ENCODE peak calls at places on chromosomes 4 and X, in six cellular contexts. Q, A, V, P, O and U are unnamed samples.

GRCh38 chr4:173958445-173958844 is 325.0 kb downstream of the FBXO8 start:
- DNase-seq in Q (no peak), A (no peak), V (no peak), P (no peak), O (peak; percentile 4), U (no peak)

GRCh38 chr4:25144870-25145481 is 15.3 kb downstream of the SEPSECS start:
- DNase-seq in Q (peak; percentile 28), A (no peak), V (peak; percentile 41), P (no peak), O (peak; percentile 43), U (no peak)

GRCh38 chr4:149145803-149146202 is 669.8 kb downstream of the IQCM start:
- DNase-seq in Q (no peak), A (no peak), V (no peak), P (no peak), O (peak; percentile 24), U (no peak)

GRCh38 chr4:111693754-111694153 is 451.5 kb upstream of the FAM241A start:
- DNase-seq in Q (no peak), A (no peak), V (no peak), P (no peak), O (no peak), U (no peak)

GRCh38 chrX:54248309-54248708 is 65.3 kb upstream of the FAM120C start:
- DNase-seq in Q (peak; percentile 15), A (no peak), V (peak; percentile 33), P (no peak), O (peak; percentile 20), U (no peak)

GRCh38 chr4:5712931-5713330 is 1.9 kb downstream of the EVC start:
- DNase-seq in Q (no peak), A (no peak), V (no peak), P (no peak), O (no peak), U (no peak)

GRCh38 chr4:119744580-119744979 is 116.0 kb upstream of the PDE5A start:
- DNase-seq in Q (no peak), A (no peak), V (no peak), P (no peak), O (no peak), U (no peak)

GRCh38 chrX:68462653-68463052 is 29.4 kb upstream of the OPHN1 start:
- DNase-seq in Q (no peak), A (no peak), V (peak; percentile 19), P (peak; percentile 19), O (peak; percentile 38), U (no peak)

GRCh38 chr4:73597594-73597993 is 22.6 kb downstream of the RASSF6 start:
- DNase-seq in Q (no peak), A (no peak), V (no peak), P (no peak), O (no peak), U (no peak)

GRCh38 chrX:11438767-11439166 is 145.6 kb downstream of the AMELX start:
- DNase-seq in Q (no peak), A (no peak), V (no peak), P (no peak), O (peak; percentile 65), U (no peak)

GRCh38 chrX:136768469-136769084 is 12.2 kb downstream of the ARHGEF6 start:
- DNase-seq in Q (no peak), A (peak; percentile 32), V (peak; percentile 15), P (peak; percentile 77), O (peak; percentile 95), U (no peak)

GRCh38 chrX:109826954-109827708 is 94.1 kb upstream of the ACSL4 start:
- DNase-seq in Q (peak; percentile 21), A (no peak), V (peak; percentile 31), P (no peak), O (peak; percentile 55), U (no peak)

GRCh38 chr4:19776021-19776459 is 475.7 kb upstream of the SLIT2 start:
- DNase-seq in Q (peak; percentile 17), A (no peak), V (peak; percentile 8), P (no peak), O (peak; percentile 94), U (no peak)

GRCh38 chr4:143721317-143721716 is 20.8 kb upstream of the FREM3 start:
- DNase-seq in Q (no peak), A (no peak), V (no peak), P (no peak), O (no peak), U (no peak)

GRCh38 chr4:38128478-38129451 is 168.6 kb downstream of the PTTG2 start:
- DNase-seq in Q (no peak), A (peak; percentile 49), V (no peak), P (no peak), O (peak; percentile 79), U (no peak)

GRCh38 chrX:81336455-81337144 is 134.7 kb downstream of the SH3BGRL start:
- DNase-seq in Q (no peak), A (no peak), V (no peak), P (no peak), O (peak; percentile 24), U (no peak)

GRCh38 chr4:118335316-118335715 is 17.5 kb downstream of the PRSS12 start:
- DNase-seq in Q (no peak), A (no peak), V (no peak), P (no peak), O (no peak), U (no peak)

GRCh38 chrX:104565791-104566687 is at the start of gene IL1RAPL2:
- DNase-seq in Q (peak; percentile 38), A (peak; percentile 38), V (peak; percentile 66), P (no peak), O (peak; percentile 10), U (peak; percentile 18)

GRCh38 chr4:15197005-15197404 is 194.7 kb downstream of the CPEB2 start:
- DNase-seq in Q (peak; percentile 10), A (no peak), V (peak; percentile 35), P (no peak), O (peak; percentile 69), U (no peak)
- TF ChIP-seq CTCF in Q (peak; percentile 11), A (no peak), V (peak; percentile 44), P (no peak), O (peak; percentile 54), U (no peak)

GRCh38 chr4:680931-681645 is 6.7 kb downstream of the MYL5 start:
- DNase-seq in Q (no peak), A (peak; percentile 67), V (peak; percentile 80), P (peak; percentile 13), O (no peak), U (peak; percentile 60)

GRCh38 chr4:681736-682451 is 7.1 kb downstream of the SLC49A3 start:
- DNase-seq in Q (no peak), A (peak; percentile 88), V (peak; percentile 62), P (peak; percentile 10), O (no peak), U (peak; percentile 63)

GRCh38 chr4:679571-680083 is 5.3 kb downstream of the MYL5 start:
- DNase-seq in Q (no peak), A (no peak), V (no peak), P (no peak), O (no peak), U (no peak)

GRCh38 chr4:680091-680490 is 5.7 kb downstream of the MYL5 start:
- DNase-seq in Q (no peak), A (no peak), V (no peak), P (no peak), O (no peak), U (no peak)

GRCh38 chr4:680565-680930 is 6.2 kb downstream of the MYL5 start:
- DNase-seq in Q (no peak), A (no peak), V (no peak), P (no peak), O (no peak), U (peak; percentile 56)
- H3K4me3 ChIP-seq in Q (peak overlapping the region; percentile 53), A (peak overlapping the region; percentile 43), V (no peak overlapping the region), P (no peak overlapping the region), O (no peak overlapping the region), U (peak overlapping the region; percentile 63)

GRCh38 chrX:107199491-107199890 is 6.7 kb downstream of the NUP62CL start:
- DNase-seq in Q (no peak), A (no peak), V (no peak), P (no peak), O (no peak), U (no peak)

GRCh38 chrX:107197306-107197705 is 8.9 kb downstream of the NUP62CL start:
- DNase-seq in Q (no peak), A (no peak), V (no peak), P (no peak), O (no peak), U (no peak)
- TF ChIP-seq CTCF in Q (no peak), A (no peak), V (no peak), P (no peak), O (no peak), U (no peak)

DNA sequence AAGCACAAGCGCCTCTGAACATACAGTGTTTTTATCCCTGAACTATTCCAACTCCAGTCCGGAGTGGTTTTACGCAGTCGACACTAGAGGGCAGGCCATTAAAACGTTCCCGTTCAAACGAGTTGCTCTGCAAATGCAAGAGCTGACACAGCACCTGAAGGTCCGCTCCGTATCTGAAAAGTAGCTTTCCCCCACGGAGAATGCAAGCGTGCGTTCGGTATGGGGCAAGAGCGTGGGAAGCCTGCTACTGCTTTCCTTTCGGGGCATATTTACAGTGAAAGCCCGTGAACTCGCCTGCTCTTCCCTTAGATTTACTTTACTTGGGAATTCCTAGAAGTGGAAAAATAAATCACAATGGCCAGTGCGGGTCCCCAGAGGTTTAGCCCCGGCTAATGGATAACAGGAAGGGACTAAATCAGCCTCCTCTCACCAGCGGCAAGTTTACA is 190.8 kb downstream of the TSPAN5 start:
- DNase-seq in Q (peak; percentile 57), A (peak; percentile 80), V (peak; percentile 93), P (peak; percentile 78), O (peak; percentile 89), U (peak; percentile 70)
- H3K4me3 ChIP-seq in Q (peak overlapping the region; percentile 40), A (peak overlapping the region; percentile 19), V (no peak overlapping the region), P (no peak overlapping the region), O (peak overlapping the region; percentile 23), U (peak overlapping the region; percentile 60)

GRCh38 chrX:72566448-72566847 is 6.2 kb downstream of the HDAC8 start:
- DNase-seq in Q (no peak), A (no peak), V (no peak), P (no peak), O (no peak), U (no peak)

GRCh38 chrX:72568406-72569092 is 4.1 kb downstream of the HDAC8 start:
- DNase-seq in Q (no peak), A (no peak), V (no peak), P (no peak), O (peak; percentile 67), U (no peak)

GRCh38 chrX:72573158-72573511 is 492 bp upstream of the HDAC8 start:
- DNase-seq in Q (no peak), A (no peak), V (no peak), P (no peak), O (no peak), U (no peak)

GRCh38 chrX:72572248-72573157 is at the start of gene HDAC8:
- DNase-seq in Q (peak; percentile 48), A (peak; percentile 72), V (peak; percentile 67), P (peak; percentile 74), O (peak; percentile 90), U (peak; percentile 31)

DNA sequence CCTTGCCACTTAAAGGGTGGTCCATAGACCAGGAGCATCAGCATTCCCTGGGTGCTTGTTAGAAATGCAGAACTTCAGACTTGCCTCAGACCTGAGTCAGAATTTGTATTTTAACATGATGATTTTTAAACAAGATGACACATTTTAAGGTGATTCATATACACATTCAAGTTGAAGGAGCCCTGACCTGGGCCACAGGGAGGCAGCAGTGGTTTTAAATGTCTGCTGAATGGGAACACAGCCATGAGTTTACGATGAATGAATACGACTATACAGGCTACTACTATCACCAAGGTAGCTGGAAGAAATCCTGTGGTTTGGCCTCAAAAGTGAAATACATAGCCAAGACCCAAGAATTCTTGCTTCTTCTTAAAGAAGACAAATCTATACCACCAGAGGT is 2.9 kb downstream of the HDAC8 start:
- DNase-seq in Q (no peak), A (no peak), V (no peak), P (no peak), O (peak; percentile 85), U (no peak)
- TF ChIP-seq CTCF in Q (no peak), A (no peak), V (no peak), P (no peak), O (peak; percentile 18), U (no peak)